ENCODE peak calls at places on chromosomes 7 and 10, in six cellular contexts. J, A, T, N, B and L are unnamed samples.

GRCh38 chr7:110698576-110698975 is 392.4 kb upstream of the LRRN3 start:
- DNase-seq in J (no peak), A (no peak), T (no peak), N (no peak), B (no peak), L (no peak)

GRCh38 chr10:96614515-96614914 is 27.7 kb upstream of the TM9SF3 start:
- DNase-seq in J (peak), A (no peak), T (no peak), N (no peak), B (peak), L (peak)

GRCh38 chr7:137634356-137634755 is 212.4 kb downstream of the DGKI start:
- DNase-seq in J (no peak), A (no peak), T (no peak), N (no peak), B (no peak), L (no peak)

GRCh38 chr7:13822678-13823077 is 166.8 kb downstream of the ETV1 start:
- DNase-seq in J (no peak), A (no peak), T (no peak), N (no peak), B (no peak), L (no peak)

GRCh38 chr10:13349776-13350274 is 1.7 kb upstream of the SEPHS1 start:
- DNase-seq in J (peak), A (no peak), T (no peak), N (peak), B (peak), L (peak)

GRCh38 chr10:100265821-100266485 is 1.5 kb downstream of the CWF19L1 start:
- DNase-seq in J (no peak), A (no peak), T (no peak), N (no peak), B (no peak), L (no peak)

GRCh38 chr10:17219024-17219423 is 9.0 kb upstream of the VIM start:
- DNase-seq in J (no peak), A (no peak), T (no peak), N (no peak), B (no peak), L (no peak)

GRCh38 chr10:23368816-23369640 is 24.4 kb upstream of the C10orf67 start:
- DNase-seq in J (no peak), A (no peak), T (no peak), N (no peak), B (no peak), L (no peak)

GRCh38 chr7:22849158-22849557 is 26.5 kb upstream of the TOMM7 start:
- DNase-seq in J (no peak), A (no peak), T (no peak), N (no peak), B (no peak), L (no peak)

GRCh38 chr7:6375346-6376101 is 72.2 kb downstream of the DAGLB start:
- DNase-seq in J (no peak), A (peak), T (no peak), N (no peak), B (no peak), L (no peak)

GRCh38 chr10:125064681-125065492 is 95.5 kb downstream of the CTBP2 start:
- DNase-seq in J (no peak), A (no peak), T (peak), N (no peak), B (peak), L (no peak)